ENCODE peak calls at places on chromosome 16, in nine cellular contexts. E, N, F, W, X, P, J, Y and H are unnamed samples. For H3K9me3 and H3K27me3, the result is how much of the 10 kb centered on the place peaks cover.

GRCh38 chr16:84795338-84796053 is 24.3 kb upstream of the CRISPLD2 start:
- DNase-seq in E (peak), N (peak), F (no peak), W (no peak), X (peak), P (no peak), J (no peak), Y (no peak), H (no peak)

GRCh38 chr16:67441289-67441753 is 10.4 kb downstream of the HSD11B2 start:
- DNase-seq in E (no peak), N (no peak), F (peak), W (no peak), X (peak), P (no peak), J (no peak), Y (no peak), H (no peak)

GRCh38 chr16:84949776-84950436 is 61.4 kb downstream of the ZDHHC7 start:
- DNase-seq in E (no peak), N (no peak), F (no peak), W (no peak), X (no peak), P (no peak), J (no peak), Y (no peak), H (no peak)

GRCh38 chr16:68458551-68458950 is 10.2 kb upstream of the SMPD3 start:
- DNase-seq in E (no peak), N (no peak), F (no peak), W (no peak), X (no peak), P (no peak), J (no peak), Y (no peak), H (no peak)

GRCh38 chr16:59369523-59369922 is 635.4 kb upstream of the GOT2 start:
- DNase-seq in E (no peak), N (no peak), F (no peak), W (no peak), X (no peak), P (no peak), J (peak), Y (no peak), H (no peak)

GRCh38 chr16:84885024-84885910 is 65.5 kb downstream of the CRISPLD2 start:
- DNase-seq in E (no peak), N (peak), F (no peak), W (no peak), X (no peak), P (no peak), J (peak), Y (peak), H (no peak)

GRCh38 chr16:74556375-74556922 is 50.5 kb downstream of the GLG1 start:
- DNase-seq in E (no peak), N (peak), F (no peak), W (peak), X (no peak), P (no peak), J (no peak), Y (no peak), H (no peak)

GRCh38 chr16:84633622-84634021 is 14.7 kb upstream of the KLHL36 start:
- DNase-seq in E (peak), N (peak), F (peak), W (no peak), X (peak), P (no peak), J (no peak), Y (no peak), H (no peak)

GRCh38 chr16:12801511-12802042 is 2.1 kb downstream of the CPPED1 start:
- DNase-seq in E (peak), N (peak), F (no peak), W (no peak), X (no peak), P (no peak), J (no peak), Y (no peak), H (peak)

GRCh38 chr16:70438325-70438982 is 446 bp downstream of the ST3GAL2 start:
- DNase-seq in E (peak), N (peak), F (peak), W (no peak), X (no peak), P (no peak), J (no peak), Y (peak), H (no peak)

GRCh38 chr16:7315813-7316212 is 16.8 kb upstream of the RBFOX1 start:
- DNase-seq in E (no peak), N (no peak), F (no peak), W (no peak), X (no peak), P (no peak), J (no peak), Y (no peak), H (no peak)

GRCh38 chr16:3118846-3119245 is 6.5 kb downstream of the ZNF205 start:
- DNase-seq in E (no peak), N (no peak), F (peak), W (no peak), X (no peak), P (no peak), J (no peak), Y (no peak), H (no peak)

GRCh38 chr16:84884311-84885023 is 64.7 kb downstream of the CRISPLD2 start:
- DNase-seq in E (no peak), N (no peak), F (no peak), W (no peak), X (peak), P (no peak), J (peak), Y (peak), H (no peak)

GRCh38 chr16:57297856-57298255 is 13.4 kb upstream of the PLLP start:
- DNase-seq in E (no peak), N (no peak), F (no peak), W (no peak), X (no peak), P (peak), J (peak), Y (no peak), H (no peak)

GRCh38 chr16:56286819-56287218 is 95.5 kb downstream of the GNAO1 start:
- DNase-seq in E (no peak), N (no peak), F (no peak), W (no peak), X (no peak), P (no peak), J (no peak), Y (no peak), H (peak)

GRCh38 chr16:69924777-69925191 is 26.4 kb upstream of the CLEC18A start:
- DNase-seq in E (peak), N (peak), F (peak), W (no peak), X (no peak), P (no peak), J (no peak), Y (no peak), H (peak)

GRCh38 chr16:3007957-3008748 is 4.6 kb upstream of the CLDN9 start:
- DNase-seq in E (no peak), N (no peak), F (no peak), W (no peak), X (no peak), P (no peak), J (peak), Y (peak), H (no peak)

GRCh38 chr16:57797526-57798266 is 4.6 kb downstream of the KIFC3 start:
- DNase-seq in E (no peak), N (no peak), F (peak), W (no peak), X (peak), P (no peak), J (peak), Y (peak), H (no peak)

GRCh38 chr16:53745126-53745525 is 41.2 kb downstream of the FTO start:
- DNase-seq in E (no peak), N (peak), F (no peak), W (no peak), X (no peak), P (no peak), J (no peak), Y (no peak), H (peak)

GRCh38 chr16:82504811-82505210 is 122.0 kb upstream of the CDH13 start:
- DNase-seq in E (no peak), N (no peak), F (no peak), W (no peak), X (no peak), P (no peak), J (no peak), Y (peak), H (no peak)

GRCh38 chr16:88599092-88599733 is 29.0 kb downstream of the ZC3H18 start:
- DNase-seq in E (no peak), N (peak), F (no peak), W (no peak), X (peak), P (no peak), J (no peak), Y (no peak), H (no peak)

GRCh38 chr16:14310519-14310991 is 239.4 kb downstream of the MRTFB start:
- DNase-seq in E (no peak), N (peak), F (no peak), W (no peak), X (no peak), P (no peak), J (peak), Y (peak), H (no peak)

GRCh38 chr16:72664122-72664479 is 383.8 kb downstream of the ZFHX3 start:
- DNase-seq in E (no peak), N (peak), F (no peak), W (no peak), X (no peak), P (no peak), J (no peak), Y (peak), H (no peak)

GRCh38 chr16:84790291-84790690 is 29.5 kb upstream of the CRISPLD2 start:
- DNase-seq in E (no peak), N (no peak), F (no peak), W (no peak), X (no peak), P (no peak), J (no peak), Y (no peak), H (no peak)

GRCh38 chr16:87463722-87464690 is 28.8 kb downstream of the ZCCHC14 start:
- DNase-seq in E (peak), N (peak), F (no peak), W (no peak), X (no peak), P (peak), J (no peak), Y (no peak), H (peak)

GRCh38 chr16:48323783-48324775 is 61.1 kb downstream of the SIAH1 start:
- DNase-seq in E (no peak), N (no peak), F (no peak), W (no peak), X (no peak), P (no peak), J (no peak), Y (no peak), H (no peak)

GRCh38 chr16:14407786-14408399 is 222.2 kb downstream of the PARN start:
- DNase-seq in E (no peak), N (no peak), F (no peak), W (no peak), X (no peak), P (no peak), J (no peak), Y (no peak), H (no peak)

GRCh38 chr16:69741951-69742904 is 12.5 kb downstream of the NOB1 start:
- DNase-seq in E (peak), N (peak), F (peak), W (no peak), X (peak), P (no peak), J (no peak), Y (no peak), H (no peak)

GRCh38 chr16:10558305-10558704 is 22.1 kb downstream of the EMP2 start:
- DNase-seq in E (no peak), N (no peak), F (no peak), W (no peak), X (peak), P (no peak), J (no peak), Y (no peak), H (no peak)

GRCh38 chr16:12964466-12964865 is 63.1 kb downstream of the SHISA9 start:
- DNase-seq in E (no peak), N (no peak), F (no peak), W (no peak), X (no peak), P (no peak), J (no peak), Y (no peak), H (no peak)

GRCh38 chr16:74563828-74564263 is 43.1 kb downstream of the GLG1 start:
- DNase-seq in E (no peak), N (peak), F (no peak), W (peak), X (peak), P (no peak), J (no peak), Y (no peak), H (no peak)

GRCh38 chr16:77297996-77298637 is 98.9 kb downstream of the SYCE1L start:
- DNase-seq in E (no peak), N (peak), F (no peak), W (no peak), X (no peak), P (no peak), J (no peak), Y (no peak), H (peak)

GRCh38 chr16:75198135-75198600 is 8.8 kb downstream of the CTRB2 start:
- DNase-seq in E (no peak), N (peak), F (peak), W (no peak), X (peak), P (no peak), J (no peak), Y (peak), H (no peak)

GRCh38 chr16:56329887-56330286 is 95.5 kb downstream of the AMFR start:
- DNase-seq in E (no peak), N (no peak), F (peak), W (no peak), X (no peak), P (no peak), J (no peak), Y (no peak), H (no peak)

GRCh38 chr16:64362193-64362592 is 759.7 kb downstream of the CDH11 start:
- DNase-seq in E (no peak), N (no peak), F (no peak), W (no peak), X (no peak), P (no peak), J (no peak), Y (no peak), H (peak)

GRCh38 chr16:82653550-82654511 is 27.1 kb downstream of the CDH13 start:
- DNase-seq in E (no peak), N (peak), F (no peak), W (peak), X (no peak), P (no peak), J (no peak), Y (no peak), H (peak)

GRCh38 chr16:30068333-30068732 is 2.8 kb downstream of the ALDOA start:
- DNase-seq in E (no peak), N (no peak), F (no peak), W (no peak), X (no peak), P (no peak), J (no peak), Y (no peak), H (no peak)
- H3K4me3 ChIP-seq in E (no peak), N (no peak), F (no peak), W (no peak), X (peak), P (no peak), J (no peak), Y (no peak), H (no peak)

DNA sequence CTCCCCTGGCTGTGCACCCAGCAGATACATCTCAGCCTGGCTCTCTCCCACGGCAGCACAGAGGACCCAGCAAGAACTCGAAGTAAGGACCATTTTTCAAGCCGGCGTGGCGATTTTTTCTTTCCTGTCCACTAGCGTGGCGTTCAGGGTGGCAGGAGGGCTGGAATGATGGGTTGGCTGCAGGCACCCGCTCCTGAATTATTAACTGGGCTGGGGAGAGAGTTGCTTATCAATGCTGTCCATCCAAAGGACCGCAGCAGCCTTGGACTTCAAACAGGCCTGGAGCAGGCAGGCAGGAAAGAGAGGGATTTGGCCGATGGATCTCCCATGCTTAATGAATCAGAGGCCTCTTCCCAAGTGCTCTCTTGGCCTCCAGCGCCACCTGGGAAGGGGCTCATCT is 7.0 kb downstream of the C16orf82 start:
- DNase-seq in E (no peak), N (no peak), F (no peak), W (no peak), X (no peak), P (no peak), J (no peak), Y (no peak), H (no peak)
- H3K9me3 ChIP-seq in E (under half), N (under half), F (under half), W (under half), X (under half), P (under half), J (under half), Y (under half), H (under half)

DNA sequence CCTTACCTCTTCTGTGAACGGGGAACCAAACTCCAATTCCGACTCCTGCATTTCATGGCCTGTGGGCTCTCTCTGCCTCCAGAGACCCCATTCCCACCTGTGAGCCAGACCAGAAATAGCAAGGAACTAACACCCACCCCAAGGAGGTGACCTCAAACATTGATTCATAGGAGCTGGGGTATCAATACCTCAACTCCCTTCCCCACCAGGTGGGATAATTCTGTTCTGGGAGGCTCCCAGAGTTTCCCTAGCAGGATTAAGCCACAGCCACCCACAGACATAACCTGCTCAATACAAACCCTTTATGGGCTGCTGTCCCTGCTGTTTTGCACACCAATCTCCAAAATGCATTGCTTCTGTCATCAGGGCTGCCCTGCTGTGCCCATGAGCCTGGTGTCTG is 59.6 kb upstream of the FOXF1 start:
- DNase-seq in E (no peak), N (no peak), F (no peak), W (no peak), X (no peak), P (no peak), J (no peak), Y (no peak), H (no peak)
- H3K27me3 ChIP-seq in E (under half), N (under half), F (under half), W (under half), X (under half), P (under half), J (under half), Y (under half), H (under half)

DNA sequence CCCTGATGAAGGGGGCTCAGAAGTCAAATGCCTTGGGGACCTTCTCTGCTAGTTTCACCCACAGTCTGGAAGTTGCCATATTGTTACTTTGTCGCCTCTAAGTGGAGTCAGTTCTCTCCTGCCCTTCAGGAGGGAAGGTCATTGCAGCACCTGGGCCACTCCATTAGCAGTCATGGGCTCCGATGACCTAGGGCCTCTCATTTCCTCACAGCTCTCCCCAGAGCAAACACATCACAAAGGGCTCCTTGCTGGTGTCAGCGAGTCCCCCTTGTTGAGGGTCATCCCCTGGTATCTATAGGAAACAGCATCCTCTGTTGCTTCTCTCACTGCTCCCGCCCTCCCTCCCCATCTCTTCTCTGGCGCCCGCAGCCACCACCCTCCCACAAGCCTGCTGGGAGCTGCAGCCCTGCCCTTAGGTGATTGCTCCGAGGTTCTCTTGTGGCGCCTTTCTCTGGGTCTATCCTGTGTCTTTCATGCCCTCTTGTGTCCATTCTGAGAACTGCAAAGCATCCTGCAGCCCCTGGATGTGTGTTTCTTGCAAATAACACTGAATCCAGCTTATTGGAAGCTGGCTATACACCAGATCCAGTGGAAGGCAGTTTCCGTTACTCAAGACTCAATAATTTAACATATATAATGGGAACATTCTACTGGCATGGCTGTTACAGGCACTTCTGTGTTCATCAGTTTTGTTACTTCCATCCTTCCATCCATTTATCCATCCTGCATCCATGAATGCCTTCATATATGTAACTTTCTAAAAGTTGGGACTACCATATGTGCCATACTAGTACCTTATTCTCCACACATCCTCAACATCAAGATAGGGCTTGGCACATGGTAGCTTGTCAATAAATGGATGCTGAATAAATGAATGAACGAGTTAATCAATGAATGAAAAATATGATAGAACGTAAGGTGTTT is 21.2 kb downstream of the PDILT start:
- DNase-seq in E (peak), N (peak), F (peak), W (peak), X (peak), P (no peak), J (peak), Y (peak), H (peak)
- H3K4me3 ChIP-seq in E (no peak), N (no peak), F (no peak), W (no peak), X (no peak), P (no peak), J (no peak), Y (no peak), H (no peak)

DNA sequence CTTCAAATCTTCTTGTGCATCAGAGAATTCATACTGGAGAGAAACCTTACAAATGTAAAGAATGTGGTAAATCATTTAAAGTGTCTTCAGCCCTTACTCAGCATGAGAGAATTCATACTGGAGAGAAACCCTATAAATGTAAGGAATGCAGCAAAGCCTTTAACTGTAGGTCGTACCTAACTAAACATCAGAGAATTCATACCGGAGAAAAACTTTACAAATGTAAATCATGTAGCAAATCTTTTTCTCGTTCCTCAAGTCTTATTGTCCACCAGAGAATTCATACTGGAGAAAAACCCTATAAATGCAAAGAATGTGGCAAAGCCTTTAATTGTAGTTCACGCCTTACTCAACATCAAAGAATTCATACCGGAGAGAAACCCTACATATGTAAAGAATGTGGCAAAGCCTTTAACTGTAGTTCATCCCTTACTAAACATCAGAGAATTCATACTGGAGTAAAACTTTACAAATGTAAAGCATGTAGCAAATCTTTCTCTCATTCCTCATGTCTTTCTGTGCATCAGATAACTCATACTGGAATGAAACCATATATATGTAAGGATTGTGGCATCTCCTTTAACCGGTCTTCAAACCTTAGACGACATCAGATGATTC is 118.5 kb upstream of the ZNF267 start:
- DNase-seq in E (no peak), N (no peak), F (no peak), W (no peak), X (no peak), P (no peak), J (no peak), Y (no peak), H (no peak)
- H3K9me3 ChIP-seq in E (under half), N (under half), F (under half), W (under half), X (half or more), P (half or more), J (half or more), Y (half or more), H (half or more)

GRCh38 chr16:49921791-49922456 is 66.0 kb upstream of the ZNF423 start:
- DNase-seq in E (peak), N (peak), F (peak), W (peak), X (peak), P (peak), J (peak), Y (peak), H (peak)

GRCh38 chr16:49921106-49921505 is 65.2 kb upstream of the ZNF423 start:
- DNase-seq in E (no peak), N (no peak), F (no peak), W (no peak), X (no peak), P (no peak), J (no peak), Y (no peak), H (no peak)

GRCh38 chr16:49923411-49923810 is 67.5 kb upstream of the ZNF423 start:
- DNase-seq in E (no peak), N (no peak), F (no peak), W (no peak), X (no peak), P (no peak), J (no peak), Y (no peak), H (no peak)

GRCh38 chr16:49920397-49920796 is 64.5 kb upstream of the ZNF423 start:
- DNase-seq in E (no peak), N (no peak), F (no peak), W (no peak), X (no peak), P (no peak), J (no peak), Y (no peak), H (no peak)

GRCh38 chr16:49924078-49924477 is 68.2 kb upstream of the ZNF423 start:
- DNase-seq in E (no peak), N (no peak), F (no peak), W (peak), X (no peak), P (no peak), J (no peak), Y (peak), H (peak)
- H3K27me3 ChIP-seq in E (under half), N (under half), F (under half), W (under half), X (under half), P (under half), J (under half), Y (under half), H (under half)